ENCODE peak calls at places on chromosomes 6 and 20, in six cellular contexts. V is IMR-90; R is tibial artery; O is pancreas; L is CD8-positive, alpha-beta T cell; D is tibial nerve. P is an unnamed sample. For H3K4me1, the result is how much of the 10 kb centered on the place peaks cover.

GRCh38 chr6:44494011-44494501 is 106.5 kb downstream of the CDC5L start:
- DNase-seq in V (peak), R (no peak), O (no peak), L (no peak), D (no peak), P (no peak)

GRCh38 chr6:32903952-32904351 is 36.9 kb downstream of the HLA-DMB start:
- DNase-seq in V (no peak), R (no peak), O (no peak), L (no peak), D (no peak), P (no peak)

GRCh38 chr6:158040051-158040803 is 58.6 kb downstream of the SYNJ2 start:
- DNase-seq in V (peak), R (peak), O (no peak), L (no peak), D (no peak), P (no peak)

GRCh38 chr6:75306074-75306473 is 21.5 kb upstream of the TMEM30A start:
- DNase-seq in V (peak), R (no peak), O (no peak), L (no peak), D (no peak), P (no peak)

GRCh38 chr6:119284861-119285521 is 64.6 kb downstream of the MAN1A1 start:
- DNase-seq in V (no peak), R (no peak), O (no peak), L (no peak), D (no peak), P (no peak)

GRCh38 chr6:22819209-22819608 is 249.8 kb downstream of the HDGFL1 start:
- DNase-seq in V (no peak), R (no peak), O (no peak), L (no peak), D (no peak), P (no peak)

GRCh38 chr6:148143771-148144170 is 198.9 kb upstream of the SASH1 start:
- DNase-seq in V (no peak), R (no peak), O (no peak), L (no peak), D (no peak), P (no peak)

GRCh38 chr20:38870733-38871559 is 55.3 kb upstream of the FAM83D start:
- DNase-seq in V (peak), R (peak), O (no peak), L (peak), D (no peak), P (no peak)

GRCh38 chr20:43590036-43590391 is 723 bp upstream of the IFT52 start:
- DNase-seq in V (no peak), R (no peak), O (no peak), L (no peak), D (peak), P (no peak)

GRCh38 chr6:159533568-159533967 is 159.5 kb downstream of the SOD2 start:
- DNase-seq in V (peak), R (no peak), O (no peak), L (no peak), D (no peak), P (no peak)

GRCh38 chr6:99613398-99613704 is 6.7 kb downstream of the PRDM13 start:
- DNase-seq in V (peak), R (no peak), O (peak), L (no peak), D (no peak), P (no peak)

GRCh38 chr20:10774357-10774943 is 100.7 kb upstream of the JAG1 start:
- DNase-seq in V (no peak), R (no peak), O (no peak), L (no peak), D (no peak), P (no peak)

GRCh38 chr20:37297066-37297736 is 7.7 kb downstream of the MANBAL start:
- DNase-seq in V (peak), R (peak), O (no peak), L (no peak), D (no peak), P (no peak)

GRCh38 chr6:142171351-142171750 is 24.3 kb downstream of the VTA1 start:
- DNase-seq in V (no peak), R (no peak), O (no peak), L (no peak), D (no peak), P (no peak)

GRCh38 chr6:106194949-106195919 is 109.1 kb downstream of the PRDM1 start:
- DNase-seq in V (peak), R (no peak), O (no peak), L (peak), D (no peak), P (no peak)

GRCh38 chr20:62023935-62024334 is 41.7 kb downstream of the TAF4 start:
- DNase-seq in V (no peak), R (no peak), O (no peak), L (no peak), D (no peak), P (no peak)

GRCh38 chr20:62019881-62020492 is 45.7 kb downstream of the TAF4 start:
- DNase-seq in V (no peak), R (no peak), O (no peak), L (no peak), D (no peak), P (no peak)

GRCh38 chr20:62021794-62022419 is 43.8 kb downstream of the TAF4 start:
- DNase-seq in V (no peak), R (no peak), O (no peak), L (no peak), D (no peak), P (no peak)

GRCh38 chr20:62020935-62021701 is 44.6 kb downstream of the TAF4 start:
- DNase-seq in V (peak), R (no peak), O (no peak), L (no peak), D (peak), P (peak)

GRCh38 chr20:62022575-62023139 is 43.0 kb downstream of the TAF4 start:
- DNase-seq in V (no peak), R (no peak), O (no peak), L (no peak), D (no peak), P (no peak)
- H3K4me1 ChIP-seq in V (under half), R (under half), O (under half), L (under half), D (under half), P (half or more)

GRCh38 chr6:63814459-63814858 is 178.9 kb downstream of the PHF3 start:
- DNase-seq in V (no peak), R (no peak), O (no peak), L (no peak), D (no peak), P (no peak)

GRCh38 chr6:63816401-63816975 is 180.9 kb downstream of the PHF3 start:
- DNase-seq in V (no peak), R (no peak), O (no peak), L (no peak), D (no peak), P (no peak)

GRCh38 chr6:63817492-63818050 is 182.0 kb downstream of the PHF3 start:
- DNase-seq in V (no peak), R (no peak), O (no peak), L (no peak), D (no peak), P (no peak)

GRCh38 chr6:63816979-63817436 is 181.4 kb downstream of the PHF3 start:
- DNase-seq in V (peak), R (no peak), O (no peak), L (no peak), D (no peak), P (no peak)

DNA sequence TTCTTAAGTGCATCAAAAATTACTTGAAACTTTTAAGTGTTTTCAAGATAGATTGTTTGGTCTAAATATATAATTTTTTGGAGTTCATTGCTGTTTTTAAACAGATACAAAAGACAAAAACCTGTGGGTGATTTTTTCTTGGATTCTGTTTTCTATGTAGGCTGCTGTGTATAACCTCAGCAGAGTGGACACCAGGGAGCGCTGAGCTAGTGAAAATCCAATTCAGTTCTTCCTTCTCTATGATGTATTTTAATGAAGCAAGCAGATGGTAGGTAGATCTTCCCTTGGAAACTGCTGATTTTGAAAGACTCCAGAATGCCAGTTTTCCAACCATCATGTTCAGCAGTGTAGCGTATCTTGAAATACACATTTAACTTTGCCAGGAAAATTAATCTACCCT is 177.9 kb downstream of the PHF3 start:
- DNase-seq in V (no peak), R (no peak), O (no peak), L (no peak), D (no peak), P (no peak)
- TF ChIP-seq CTCF in V (no peak), R (no peak), O (no peak), L (no peak), D (no peak), P (no peak)

GRCh38 chr6:14450133-14451040 is 332.8 kb downstream of the CD83 start:
- DNase-seq in V (peak), R (no peak), O (no peak), L (no peak), D (no peak), P (no peak)

GRCh38 chr6:14451594-14452374 is 334.2 kb downstream of the CD83 start:
- DNase-seq in V (no peak), R (no peak), O (no peak), L (no peak), D (no peak), P (no peak)

GRCh38 chr6:14454467-14454763 is 336.8 kb downstream of the CD83 start:
- DNase-seq in V (no peak), R (no peak), O (no peak), L (peak), D (no peak), P (no peak)

GRCh38 chr6:14453712-14454466 is 336.3 kb downstream of the CD83 start:
- DNase-seq in V (no peak), R (no peak), O (no peak), L (no peak), D (no peak), P (no peak)

GRCh38 chr6:14452567-14453527 is 335.3 kb downstream of the CD83 start:
- DNase-seq in V (no peak), R (no peak), O (no peak), L (peak), D (no peak), P (no peak)
- H3K4me1 ChIP-seq in V (under half), R (under half), O (under half), L (under half), D (under half), P (under half)

DNA sequence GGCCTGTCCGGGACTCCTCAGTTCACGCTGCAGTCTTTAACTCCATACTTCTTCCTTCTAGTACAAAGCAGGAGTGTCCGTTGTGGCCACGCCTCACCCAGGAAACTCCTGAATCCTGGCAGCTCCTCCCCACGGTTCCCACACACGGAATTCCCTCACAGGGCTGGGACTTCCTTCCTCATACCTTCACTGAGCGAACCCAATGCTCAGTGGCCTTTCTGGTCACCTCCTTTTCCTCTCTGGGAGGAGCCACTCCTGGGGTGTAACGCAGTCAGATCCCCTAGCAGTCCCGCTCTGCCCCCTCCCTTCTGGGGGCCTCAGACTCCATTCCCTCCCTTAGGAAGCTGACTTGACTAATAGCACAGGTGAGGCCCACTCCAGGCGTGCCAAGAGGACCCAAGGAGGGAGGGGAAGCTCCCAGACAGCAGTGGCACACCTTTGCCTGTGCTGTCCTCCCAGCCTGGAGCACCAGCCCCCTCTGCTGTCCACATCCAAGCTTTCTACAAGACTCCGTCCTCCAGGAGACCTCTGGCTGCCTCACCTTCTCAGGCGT is at the start of gene SLC52A3:
- DNase-seq in V (no peak), R (no peak), O (peak), L (no peak), D (no peak), P (no peak)
- TF ChIP-seq CTCF in V (no peak), R (no peak), O (no peak), L (no peak), D (no peak), P (no peak)

DNA sequence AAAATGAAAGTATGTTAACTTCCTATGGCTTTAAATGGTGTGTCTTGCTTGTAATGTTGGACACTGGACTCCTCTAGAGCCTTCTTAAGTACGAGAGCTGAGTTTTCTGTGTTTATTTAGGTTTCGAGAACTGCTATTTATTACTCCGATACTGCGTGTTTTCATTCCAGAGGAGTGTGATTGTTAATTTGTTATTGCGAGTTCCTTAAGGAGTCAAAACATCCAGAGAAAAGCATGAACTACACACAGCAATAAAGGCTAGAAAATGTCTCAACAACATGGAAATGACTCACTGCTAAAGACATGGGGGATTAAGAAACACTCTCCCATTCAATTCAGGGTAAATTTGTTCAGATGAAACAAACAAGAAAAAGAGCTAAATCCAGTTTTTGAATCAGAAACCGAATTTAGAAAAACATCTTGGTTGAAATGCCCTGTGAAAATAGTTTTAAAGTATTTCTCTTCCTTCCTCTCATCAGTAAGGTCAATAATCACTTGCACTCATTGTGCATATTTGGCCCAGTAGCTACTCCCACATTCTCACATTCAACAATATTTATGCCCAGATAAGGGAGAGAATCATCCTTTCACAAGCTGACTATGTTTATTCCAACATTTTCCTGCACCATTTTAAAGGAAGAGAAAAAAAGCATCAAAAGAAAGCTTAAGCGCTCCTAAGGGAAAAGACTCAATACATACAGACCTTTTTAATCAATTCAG is 36.0 kb downstream of the ATXN1 start:
- DNase-seq in V (peak), R (no peak), O (no peak), L (no peak), D (no peak), P (no peak)
- H3K4me1 ChIP-seq in V (under half), R (under half), O (under half), L (under half), D (under half), P (under half)

GRCh38 chr6:38064431-38064830 is 244.9 kb downstream of the ZFAND3 start:
- DNase-seq in V (no peak), R (no peak), O (no peak), L (no peak), D (no peak), P (no peak)

GRCh38 chr6:38065734-38066133 is 246.2 kb downstream of the ZFAND3 start:
- DNase-seq in V (no peak), R (no peak), O (no peak), L (no peak), D (no peak), P (no peak)

GRCh38 chr6:38063973-38064372 is 244.4 kb downstream of the ZFAND3 start:
- DNase-seq in V (no peak), R (no peak), O (no peak), L (no peak), D (no peak), P (no peak)

GRCh38 chr6:38067263-38067980 is 247.9 kb downstream of the ZFAND3 start:
- DNase-seq in V (no peak), R (no peak), O (no peak), L (no peak), D (no peak), P (no peak)

GRCh38 chr6:38068854-38069253 is 249.3 kb downstream of the ZFAND3 start:
- DNase-seq in V (no peak), R (no peak), O (no peak), L (no peak), D (peak), P (no peak)
- TF ChIP-seq CTCF in V (no peak), R (peak), O (no peak), L (no peak), D (no peak), P (peak)

GRCh38 chr20:1820137-1821074 is 74.8 kb upstream of the SIRPA start:
- DNase-seq in V (peak), R (peak), O (no peak), L (no peak), D (no peak), P (no peak)
- H3K4me1 ChIP-seq in V (under half), R (under half), O (under half), L (under half), D (under half), P (under half)

GRCh38 chr20:48578397-48579098 is 249.3 kb downstream of the PREX1 start:
- DNase-seq in V (no peak), R (no peak), O (no peak), L (no peak), D (no peak), P (no peak)
- TF ChIP-seq CTCF in V (no peak), R (no peak), O (no peak), L (no peak), D (no peak), P (no peak)

P was measured in right atrium auricular region.